ENCODE peak calls at places on chromosomes 2 and 18, in four cellular contexts. One of them, this sample, is unnamed.

GRCh38 chr2:112047537-112048235 is 7.4 kb upstream of the TMEM87B start:
- DNase-seq in IMR-90: no peak
- DNase-seq in heart left ventricle: no peak
- DNase-seq in gastrocnemius medialis: no peak
- DNase-seq in this sample: peak; percentile 85

GRCh38 chr18:76660571-76661192 is 161.7 kb upstream of the ZNF236 start:
- DNase-seq in IMR-90: no peak
- DNase-seq in heart left ventricle: no peak
- DNase-seq in gastrocnemius medialis: no peak
- DNase-seq in this sample: no peak

GRCh38 chr2:84899681-84900080 is 5.8 kb upstream of the TMSB10 start:
- DNase-seq in IMR-90: no peak
- DNase-seq in heart left ventricle: no peak
- DNase-seq in gastrocnemius medialis: no peak
- DNase-seq in this sample: no peak

GRCh38 chr2:64019975-64020281 is 700 bp upstream of the VPS54 start:
- DNase-seq in IMR-90: no peak
- DNase-seq in heart left ventricle: no peak
- DNase-seq in gastrocnemius medialis: no peak
- DNase-seq in this sample: no peak

GRCh38 chr2:48292429-48292828 is 237.5 kb upstream of the STON1 start:
- DNase-seq in IMR-90: no peak
- DNase-seq in heart left ventricle: no peak
- DNase-seq in gastrocnemius medialis: no peak
- DNase-seq in this sample: peak; percentile 21

GRCh38 chr2:32732135-32732534 is 104.3 kb downstream of the TTC27 start:
- DNase-seq in IMR-90: peak; percentile 16
- DNase-seq in heart left ventricle: no peak
- DNase-seq in gastrocnemius medialis: no peak
- DNase-seq in this sample: no peak

GRCh38 chr2:155908567-155908966 is 424.0 kb downstream of the NR4A2 start:
- DNase-seq in IMR-90: no peak
- DNase-seq in heart left ventricle: no peak
- DNase-seq in gastrocnemius medialis: no peak
- DNase-seq in this sample: no peak

GRCh38 chr2:70643715-70644114 is 90.1 kb upstream of the TGFA start:
- DNase-seq in IMR-90: no peak
- DNase-seq in heart left ventricle: no peak
- DNase-seq in gastrocnemius medialis: no peak
- DNase-seq in this sample: peak; percentile 65

GRCh38 chr2:28997237-28997846 is 16.2 kb downstream of the TOGARAM2 start:
- DNase-seq in IMR-90: peak; percentile 22
- DNase-seq in heart left ventricle: no peak
- DNase-seq in gastrocnemius medialis: no peak
- DNase-seq in this sample: no peak

GRCh38 chr2:71306762-71307161 is 24.8 kb upstream of the ZNF638 start:
- DNase-seq in IMR-90: no peak
- DNase-seq in heart left ventricle: peak; percentile 34
- DNase-seq in gastrocnemius medialis: no peak
- DNase-seq in this sample: no peak

GRCh38 chr18:31386683-31387082 is 10.1 kb downstream of the DSG4 start:
- DNase-seq in IMR-90: no peak
- DNase-seq in heart left ventricle: no peak
- DNase-seq in gastrocnemius medialis: no peak
- DNase-seq in this sample: no peak

GRCh38 chr18:73577365-73577764 is 570.3 kb downstream of the FBXO15 start:
- DNase-seq in IMR-90: peak; percentile 69
- DNase-seq in heart left ventricle: no peak
- DNase-seq in gastrocnemius medialis: no peak
- DNase-seq in this sample: no peak

GRCh38 chr18:10822457-10822856 is 296.6 kb downstream of the NAPG start:
- DNase-seq in IMR-90: no peak
- DNase-seq in heart left ventricle: no peak
- DNase-seq in gastrocnemius medialis: no peak
- DNase-seq in this sample: no peak

GRCh38 chr2:115075800-115076199 is 633.4 kb downstream of the DPP10 start:
- DNase-seq in IMR-90: no peak
- DNase-seq in heart left ventricle: no peak
- DNase-seq in gastrocnemius medialis: no peak
- DNase-seq in this sample: no peak

GRCh38 chr2:23487735-23488492 is 102.9 kb downstream of the KLHL29 start:
- DNase-seq in IMR-90: peak; percentile 83
- DNase-seq in heart left ventricle: no peak
- DNase-seq in gastrocnemius medialis: no peak
- DNase-seq in this sample: no peak

GRCh38 chr2:76378140-76378539 is 667.4 kb upstream of the GCFC2 start:
- DNase-seq in IMR-90: no peak
- DNase-seq in heart left ventricle: no peak
- DNase-seq in gastrocnemius medialis: no peak
- DNase-seq in this sample: no peak

GRCh38 chr2:218583983-218584850 is 15.6 kb downstream of the CNOT9 start:
- DNase-seq in IMR-90: no peak
- DNase-seq in heart left ventricle: no peak
- DNase-seq in gastrocnemius medialis: no peak
- DNase-seq in this sample: no peak

GRCh38 chr2:165067958-165068612 is 112.8 kb upstream of the SLC38A11 start:
- DNase-seq in IMR-90: peak; percentile 23
- DNase-seq in heart left ventricle: peak; percentile 50
- DNase-seq in gastrocnemius medialis: no peak
- DNase-seq in this sample: peak; percentile 82

GRCh38 chr2:187453078-187453641 is 5.1 kb upstream of the CALCRL start:
- DNase-seq in IMR-90: peak; percentile 13
- DNase-seq in heart left ventricle: no peak
- DNase-seq in gastrocnemius medialis: no peak
- DNase-seq in this sample: peak; percentile 10

GRCh38 chr2:215105607-215106354 is 32.6 kb downstream of the ABCA12 start:
- DNase-seq in IMR-90: peak; percentile 13
- DNase-seq in heart left ventricle: no peak
- DNase-seq in gastrocnemius medialis: no peak
- DNase-seq in this sample: no peak

GRCh38 chr18:45519881-45520280 is 95.4 kb upstream of the SLC14A2 start:
- DNase-seq in IMR-90: peak; percentile 2
- DNase-seq in heart left ventricle: no peak
- DNase-seq in gastrocnemius medialis: no peak
- DNase-seq in this sample: no peak

GRCh38 chr2:13770279-13770678 is 862.2 kb upstream of the LRATD1 start:
- DNase-seq in IMR-90: no peak
- DNase-seq in heart left ventricle: no peak
- DNase-seq in gastrocnemius medialis: no peak
- DNase-seq in this sample: no peak

GRCh38 chr2:193303464-193303863 is 1108.7 kb upstream of the TMEFF2 start:
- DNase-seq in IMR-90: no peak
- DNase-seq in heart left ventricle: no peak
- DNase-seq in gastrocnemius medialis: no peak
- DNase-seq in this sample: no peak

GRCh38 chr2:217177687-217178086 is 317.8 kb upstream of the TNP1 start:
- DNase-seq in IMR-90: no peak
- DNase-seq in heart left ventricle: no peak
- DNase-seq in gastrocnemius medialis: no peak
- DNase-seq in this sample: no peak

GRCh38 chr18:46474487-46475366 is 182.3 kb downstream of the LOXHD1 start:
- DNase-seq in IMR-90: no peak
- DNase-seq in heart left ventricle: no peak
- DNase-seq in gastrocnemius medialis: no peak
- DNase-seq in this sample: no peak

GRCh38 chr2:160742679-160743078 is 249.1 kb upstream of the RBMS1 start:
- DNase-seq in IMR-90: no peak
- DNase-seq in heart left ventricle: no peak
- DNase-seq in gastrocnemius medialis: no peak
- DNase-seq in this sample: no peak

GRCh38 chr2:26089337-26089736 is 55.5 kb downstream of the RAB10 start:
- DNase-seq in IMR-90: no peak
- DNase-seq in heart left ventricle: no peak
- DNase-seq in gastrocnemius medialis: no peak
- DNase-seq in this sample: no peak

GRCh38 chr2:147224070-147224469 is 620.8 kb upstream of the ACVR2A start:
- DNase-seq in IMR-90: no peak
- DNase-seq in heart left ventricle: no peak
- DNase-seq in gastrocnemius medialis: no peak
- DNase-seq in this sample: no peak

GRCh38 chr18:14014456-14014855 is 99.1 kb upstream of the MC2R start:
- DNase-seq in IMR-90: no peak
- DNase-seq in heart left ventricle: no peak
- DNase-seq in gastrocnemius medialis: no peak
- DNase-seq in this sample: no peak

GRCh38 chr18:55343396-55344073 is 244.5 kb downstream of the TCF4 start:
- DNase-seq in IMR-90: peak; percentile 64
- DNase-seq in heart left ventricle: no peak
- DNase-seq in gastrocnemius medialis: no peak
- DNase-seq in this sample: peak; percentile 50

GRCh38 chr2:60503923-60504514 is 49.4 kb downstream of the BCL11A start:
- DNase-seq in IMR-90: no peak
- DNase-seq in heart left ventricle: peak; percentile 51
- DNase-seq in gastrocnemius medialis: no peak
- DNase-seq in this sample: peak; percentile 38

GRCh38 chr2:197191177-197191947 is 119.2 kb downstream of the ANKRD44 start:
- DNase-seq in IMR-90: peak; percentile 28
- DNase-seq in heart left ventricle: no peak
- DNase-seq in gastrocnemius medialis: no peak
- DNase-seq in this sample: peak; percentile 41

GRCh38 chr2:73022024-73022568 is 49.4 kb downstream of the SFXN5 start:
- DNase-seq in IMR-90: no peak
- DNase-seq in heart left ventricle: no peak
- DNase-seq in gastrocnemius medialis: no peak
- DNase-seq in this sample: no peak

GRCh38 chr2:46963210-46963609 is 47.6 kb upstream of the MCFD2 start:
- DNase-seq in IMR-90: no peak
- DNase-seq in heart left ventricle: no peak
- DNase-seq in gastrocnemius medialis: no peak
- DNase-seq in this sample: no peak

GRCh38 chr2:240596491-240596931 is 10.0 kb downstream of the CAPN10 start:
- DNase-seq in IMR-90: no peak
- DNase-seq in heart left ventricle: peak; percentile 88
- DNase-seq in gastrocnemius medialis: no peak
- DNase-seq in this sample: no peak

GRCh38 chr2:64988420-64989125 is 626 bp upstream of the SLC1A4 start:
- DNase-seq in IMR-90: peak; percentile 89
- DNase-seq in heart left ventricle: peak; percentile 77
- DNase-seq in gastrocnemius medialis: peak; percentile 70
- DNase-seq in this sample: peak; percentile 81

GRCh38 chr2:128490321-128490720 is 171.7 kb upstream of the HS6ST1 start:
- DNase-seq in IMR-90: no peak
- DNase-seq in heart left ventricle: no peak
- DNase-seq in gastrocnemius medialis: no peak
- DNase-seq in this sample: no peak

GRCh38 chr18:36187138-36187825 is at the start of gene MOCOS:
- DNase-seq in IMR-90: peak; percentile 42
- DNase-seq in heart left ventricle: peak; percentile 80
- DNase-seq in gastrocnemius medialis: peak; percentile 43
- DNase-seq in this sample: peak; percentile 79

GRCh38 chr2:149038442-149039212 is at the start of gene LYPD6B:
- DNase-seq in IMR-90: no peak
- DNase-seq in heart left ventricle: no peak
- DNase-seq in gastrocnemius medialis: no peak
- DNase-seq in this sample: no peak
- TF ChIP-seq POLR2A in IMR-90: no peak
- TF ChIP-seq POLR2A in heart left ventricle: no peak
- TF ChIP-seq POLR2A in gastrocnemius medialis: no peak
- TF ChIP-seq POLR2A in this sample: no peak

GRCh38 chr2:96208144-96209010 is at the start of gene STARD7:
- DNase-seq in IMR-90: peak; percentile 97
- DNase-seq in heart left ventricle: peak; percentile 99
- DNase-seq in gastrocnemius medialis: peak; percentile 98
- DNase-seq in this sample: peak; percentile 99
- TF ChIP-seq POLR2A in IMR-90: peak; percentile 89
- TF ChIP-seq POLR2A in heart left ventricle: peak; percentile 86
- TF ChIP-seq POLR2A in gastrocnemius medialis: peak; percentile 99
- TF ChIP-seq POLR2A in this sample: peak; percentile 97

GRCh38 chr2:231642631-231643493 is 50.2 kb downstream of the TEX44 start:
- DNase-seq in IMR-90: peak; percentile 94
- DNase-seq in heart left ventricle: peak; percentile 94
- DNase-seq in gastrocnemius medialis: peak; percentile 94
- DNase-seq in this sample: peak; percentile 63
- TF ChIP-seq POLR2A in IMR-90: no peak
- TF ChIP-seq POLR2A in heart left ventricle: peak; percentile 5
- TF ChIP-seq POLR2A in gastrocnemius medialis: peak; percentile 89
- TF ChIP-seq POLR2A in this sample: no peak

DNA sequence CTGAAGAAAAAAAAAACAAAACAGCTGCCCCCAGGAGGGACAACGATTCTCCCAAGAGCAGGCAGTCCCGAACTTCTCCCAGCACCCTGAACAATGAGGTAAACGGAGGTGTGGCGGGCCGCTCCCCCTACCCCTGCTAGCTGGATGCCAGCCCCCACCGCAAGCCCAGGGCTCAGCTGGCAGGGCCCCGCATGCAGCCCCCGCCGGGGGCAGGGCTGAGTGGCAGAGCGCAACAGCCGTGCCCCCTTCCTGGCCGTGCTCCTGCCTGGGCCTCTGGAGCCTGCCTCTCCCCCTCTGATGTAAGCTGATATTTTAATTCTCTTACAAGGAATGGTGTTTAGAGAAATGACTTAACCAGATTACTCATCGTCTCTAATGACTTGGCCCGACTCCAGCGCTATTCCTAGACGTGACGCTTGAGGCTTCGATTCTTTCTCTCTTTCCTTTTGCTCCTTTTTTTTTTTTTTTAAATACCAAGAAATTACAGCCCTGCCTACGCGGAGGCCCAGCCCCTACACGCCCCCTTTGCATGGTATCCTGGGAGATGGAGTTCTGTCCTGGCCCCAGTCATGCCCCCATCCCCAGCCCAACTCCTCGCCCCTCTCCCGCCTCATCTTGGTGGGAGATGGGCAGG is 4.6 kb upstream of the ARID5A start:
- DNase-seq in IMR-90: peak; percentile 99
- DNase-seq in heart left ventricle: peak; percentile 95
- DNase-seq in gastrocnemius medialis: peak; percentile 95
- DNase-seq in this sample: peak; percentile 92
- TF ChIP-seq POLR2A in IMR-90: peak; percentile 28
- TF ChIP-seq POLR2A in heart left ventricle: no peak
- TF ChIP-seq POLR2A in gastrocnemius medialis: peak; percentile 61
- TF ChIP-seq POLR2A in this sample: peak; percentile 25

DNA sequence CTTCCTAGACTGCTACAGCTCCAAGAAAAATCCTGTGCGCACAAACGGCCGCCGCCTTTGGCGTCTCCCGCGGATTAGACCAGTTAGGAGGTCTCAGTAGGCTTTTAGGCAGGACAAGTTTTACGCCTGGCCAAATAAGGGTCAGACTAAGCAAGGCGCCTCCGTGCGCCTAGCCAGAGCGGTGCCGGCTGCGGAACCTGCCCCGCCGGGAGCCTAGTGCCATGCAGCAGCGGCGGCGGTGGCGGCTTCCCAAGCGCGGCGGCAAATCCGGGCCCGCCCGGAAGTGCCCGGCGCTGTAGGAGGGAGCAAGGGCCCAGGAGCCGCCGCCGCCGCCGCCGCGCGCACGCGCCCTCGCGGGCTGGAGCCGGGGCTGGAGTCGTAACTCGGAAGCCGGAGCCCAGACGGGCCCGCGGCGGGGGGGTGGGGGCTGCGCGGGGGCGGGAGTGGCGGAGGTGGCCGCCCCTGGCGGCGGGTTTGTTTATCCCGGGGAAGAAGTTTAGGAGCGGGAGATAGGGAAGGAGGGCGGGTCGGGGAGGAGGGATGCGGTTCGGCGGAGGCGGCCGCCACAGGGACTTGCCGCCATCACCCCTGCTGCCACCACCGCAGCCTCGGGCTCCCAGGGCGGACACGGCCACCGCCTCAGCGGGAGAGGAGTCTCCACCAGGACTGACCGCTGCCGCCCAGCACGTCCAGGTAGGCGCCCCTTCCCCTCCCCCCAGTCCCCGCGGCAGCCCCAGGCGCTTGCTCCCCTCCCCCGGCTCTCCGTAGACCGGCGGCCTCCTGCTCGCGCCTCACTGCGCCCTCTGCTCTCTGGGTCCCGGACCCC is at the start of gene SPOPL:
- DNase-seq in IMR-90: peak; percentile 74
- DNase-seq in heart left ventricle: peak; percentile 95
- DNase-seq in gastrocnemius medialis: peak; percentile 81
- DNase-seq in this sample: peak; percentile 90
- TF ChIP-seq POLR2A in IMR-90: peak; percentile 77
- TF ChIP-seq POLR2A in heart left ventricle: no peak
- TF ChIP-seq POLR2A in gastrocnemius medialis: peak; percentile 53
- TF ChIP-seq POLR2A in this sample: peak; percentile 85

This sample was measured in erythroblast.